ENCODE peak calls at places on chromosome 4, in ten cellular contexts. U is sigmoid colon, C is IMR-90, D is body of pancreas, W is stomach, S is breast epithelium, J is HCT116, K is transverse colon, Y is GM12891, P is A549. G is an unnamed sample.

GRCh38 chr4:48570646-48571220 is 80.7 kb downstream of the ZAR1 start:
- DNase-seq in J (no peak), D (no peak), P (no peak), U (no peak), Y (no peak), S (no peak), W (no peak), C (peak), K (no peak), G (peak)

GRCh38 chr4:102758241-102758871 is 2.4 kb downstream of the MANBA start:
- DNase-seq in P (no peak), S (no peak), K (no peak), Y (no peak), C (no peak), W (no peak), U (no peak), J (no peak), D (no peak), G (no peak)

GRCh38 chr4:40699648-40700047 is 50.1 kb upstream of the NSUN7 start:
- DNase-seq in W (no peak), J (no peak), K (no peak), C (peak), D (no peak), S (no peak), P (no peak), Y (no peak), U (no peak), G (peak)

GRCh38 chr4:88283661-88284377 is 542 bp downstream of the PPM1K start:
- DNase-seq in W (peak), C (peak), J (peak), S (peak), U (peak), K (peak), P (peak), Y (peak), D (peak), G (peak)

GRCh38 chr4:176789955-176790354 is 2.8 kb downstream of the VEGFC start:
- DNase-seq in D (no peak), Y (peak), P (peak), K (no peak), W (no peak), S (no peak), C (peak), J (peak), U (no peak), G (peak)

GRCh38 chr4:101678180-101678579 is 112.3 kb upstream of the BANK1 start:
- DNase-seq in D (no peak), U (no peak), P (peak), W (no peak), J (no peak), Y (no peak), K (no peak), C (no peak), S (no peak), G (no peak)

GRCh38 chr4:47342796-47343195 is 120.7 kb downstream of the COMMD8 start:
- DNase-seq in S (no peak), Y (no peak), J (no peak), W (no peak), P (no peak), U (no peak), C (no peak), K (no peak), D (no peak), G (no peak)

GRCh38 chr4:177374966-177375365 is 65.3 kb downstream of the NEIL3 start:
- DNase-seq in W (no peak), J (no peak), U (no peak), D (no peak), S (no peak), Y (no peak), K (no peak), C (no peak), P (no peak), G (no peak)

GRCh38 chr4:18020145-18020670 is 1.3 kb downstream of the LCORL start:
- DNase-seq in S (no peak), D (no peak), Y (no peak), C (peak), U (no peak), K (peak), W (no peak), J (no peak), P (no peak), G (no peak)

GRCh38 chr4:67892905-67893304 is 9.1 kb upstream of the TMPRSS11D start:
- DNase-seq in K (no peak), D (no peak), U (no peak), Y (no peak), W (no peak), C (no peak), J (no peak), S (no peak), P (no peak), G (no peak)

GRCh38 chr4:8645753-8646124 is 53.2 kb downstream of the CPZ start:
- DNase-seq in C (no peak), P (no peak), S (peak), K (no peak), D (no peak), J (no peak), W (peak), Y (no peak), U (no peak), G (no peak)

GRCh38 chr4:144449623-144450022 is 196.3 kb upstream of the HHIP start:
- DNase-seq in U (peak), K (no peak), J (no peak), W (no peak), C (no peak), Y (no peak), D (no peak), P (no peak), S (no peak), G (peak)

GRCh38 chr4:77538574-77539157 is 67.0 kb upstream of the CXCL13 start:
- DNase-seq in S (no peak), U (no peak), C (no peak), Y (no peak), K (no peak), D (peak), J (peak), P (peak), W (peak), G (no peak)

DNA sequence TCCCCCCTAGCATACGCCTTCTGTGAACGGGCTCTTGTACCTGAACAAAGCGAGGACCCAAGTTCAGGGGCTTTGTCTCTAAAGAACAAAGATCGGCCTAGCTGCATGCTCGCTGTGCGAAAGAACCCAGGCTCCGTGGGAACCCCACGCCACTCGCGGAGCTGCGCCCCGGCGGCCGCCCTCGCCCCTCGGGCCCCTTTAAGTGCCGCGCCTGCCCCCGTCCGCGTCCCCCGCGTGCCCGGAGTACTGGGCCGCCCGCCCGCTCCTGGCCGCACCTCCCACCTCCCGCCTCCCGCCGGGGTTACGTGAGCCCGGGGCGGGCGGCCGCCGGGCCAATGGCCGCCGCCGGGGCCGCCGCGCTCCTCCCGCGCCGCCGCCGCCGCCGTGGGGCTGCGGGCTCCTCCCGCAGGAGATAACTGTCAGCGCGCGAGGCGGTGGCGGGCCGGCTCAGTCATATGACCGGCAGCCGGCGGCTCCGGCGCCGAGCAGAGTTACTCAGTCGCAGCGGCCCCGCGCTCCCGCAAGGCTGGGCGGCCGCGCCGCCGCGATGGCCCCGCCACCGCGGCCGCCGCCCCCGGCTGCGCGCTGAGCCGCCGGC is at the start of gene FNIP2:
- DNase-seq in S (peak), D (peak), W (peak), P (peak), J (peak), C (peak), U (peak), Y (peak), K (peak), G (peak)
- TF ChIP-seq POLR2A in S (no peak), D (peak), W (no peak), P (peak), J (peak), C (peak), U (peak), Y (no peak), K (peak), G (peak)

DNA sequence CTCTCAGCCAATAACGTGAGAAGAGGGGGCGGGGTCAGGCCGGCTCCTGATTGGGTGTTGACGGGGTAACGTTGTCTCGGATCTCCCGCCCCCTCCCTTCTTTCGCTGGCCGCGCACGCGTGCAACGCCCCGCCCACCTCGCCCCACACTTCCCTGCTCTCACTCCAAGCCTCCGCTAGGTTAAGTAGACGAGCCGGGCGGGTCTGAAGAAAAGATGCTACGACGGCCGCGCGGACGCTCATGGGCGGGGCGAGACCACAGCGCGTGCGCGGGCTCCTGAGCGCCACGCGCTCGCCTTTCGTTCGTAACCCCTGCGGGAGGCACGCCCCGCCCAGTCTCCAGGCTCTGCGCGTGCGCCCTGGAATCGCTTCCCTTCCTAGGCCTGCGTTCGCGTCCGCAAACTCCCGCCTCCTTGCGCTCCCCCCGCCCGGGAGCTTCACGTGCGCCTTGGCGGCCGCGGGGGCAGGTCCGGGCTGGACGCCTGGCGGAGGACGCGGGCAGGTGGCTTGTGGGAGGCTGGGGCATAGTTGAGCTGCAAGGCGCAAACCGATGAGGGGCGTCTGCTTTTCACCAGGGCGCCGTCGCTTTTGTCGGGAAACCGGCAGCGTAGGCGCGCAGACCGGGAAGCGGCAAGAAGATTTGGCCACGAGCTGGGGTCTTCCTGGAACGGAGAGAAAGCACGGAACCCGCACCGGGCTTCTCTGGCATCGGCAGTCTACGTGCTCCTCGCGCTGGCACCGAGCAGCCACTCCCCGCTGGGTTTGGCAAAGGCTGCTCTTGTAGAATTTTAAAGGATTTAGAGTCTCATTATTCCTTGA is 467 bp upstream of the PGRMC2 start:
- DNase-seq in Y (peak), P (peak), C (peak), D (peak), K (peak), U (peak), S (peak), J (peak), W (peak), G (peak)
- TF ChIP-seq POLR2A in Y (peak), P (peak), C (peak), D (peak), K (peak), U (peak), S (peak), J (no peak), W (no peak), G (peak)

GRCh38 chr4:183098723-183099536 is at the start of gene WWC2:
- DNase-seq in C (peak), W (peak), K (peak), P (peak), D (peak), U (peak), S (peak), Y (peak), J (peak), G (peak)
- TF ChIP-seq POLR2A in C (peak), W (no peak), K (peak), P (peak), D (peak), U (peak), S (no peak), Y (no peak), J (peak), G (peak)

GRCh38 chr4:185425600-185426352 is at the start of gene UFSP2:
- DNase-seq in P (peak), W (peak), C (peak), J (peak), K (peak), S (peak), D (peak), Y (peak), U (peak), G (peak)
- TF ChIP-seq POLR2A in P (peak), W (no peak), C (peak), J (no peak), K (peak), S (peak), D (peak), Y (peak), U (peak), G (peak)

GRCh38 chr4:25312496-25313193 is at the start of gene ZCCHC4:
- DNase-seq in K (peak), C (peak), S (peak), U (peak), W (peak), D (peak), P (peak), Y (peak), J (peak), G (peak)
- TF ChIP-seq POLR2A in K (peak), C (peak), S (no peak), U (no peak), W (no peak), D (peak), P (peak), Y (peak), J (peak), G (peak)

GRCh38 chr4:38132140-38132673 is 172.0 kb downstream of the PTTG2 start:
- DNase-seq in S (no peak), J (no peak), D (peak), C (peak), Y (peak), P (no peak), U (peak), W (no peak), K (peak), G (no peak)
- TF ChIP-seq POLR2A in S (no peak), J (no peak), D (no peak), C (peak), Y (no peak), P (no peak), U (no peak), W (no peak), K (peak), G (no peak)

DNA sequence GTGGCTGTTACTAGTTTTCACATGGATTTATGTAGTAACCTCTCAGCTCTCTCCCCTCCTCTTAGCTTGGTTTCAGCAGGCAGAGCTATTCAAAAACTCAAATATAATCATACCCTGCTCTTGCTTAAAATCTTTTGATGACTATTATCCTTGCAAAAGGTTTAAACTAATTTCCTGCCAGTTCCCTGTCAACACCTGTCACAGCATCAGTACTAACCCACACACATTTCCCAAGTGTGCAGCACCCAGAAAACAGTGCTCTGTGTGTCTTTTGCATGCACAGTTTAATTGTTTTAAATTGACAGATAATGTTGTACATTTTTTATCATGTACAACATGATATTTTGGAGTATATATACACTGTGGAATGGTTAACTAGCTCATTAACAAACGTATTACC is 202.0 kb downstream of the PAPSS1 start:
- DNase-seq in S (no peak), C (no peak), P (no peak), W (no peak), Y (no peak), J (no peak), K (no peak), D (no peak), U (no peak), G (no peak)
- TF ChIP-seq POLR2A in S (no peak), C (no peak), P (no peak), W (no peak), Y (no peak), J (no peak), K (no peak), D (no peak), U (no peak), G (no peak)